ENCODE peak calls at places on chromosomes 2 and 18, in four cellular contexts. T is CD8-positive, alpha-beta T cell; U is breast epithelium; C is ovary. H is an unnamed sample.

GRCh38 chr2:177675256-177676220 is 283.0 kb downstream of the AGPS start:
- DNase-seq in T (no peak), U (no peak), C (no peak), H (no peak)

GRCh38 chr2:218130822-218131221 is 5.0 kb downstream of the CXCR2 start:
- DNase-seq in T (no peak), U (no peak), C (no peak), H (no peak)

GRCh38 chr18:36950960-36951359 is 122.0 kb downstream of the KIAA1328 start:
- DNase-seq in T (no peak), U (no peak), C (no peak), H (no peak)

GRCh38 chr2:139317259-139317658 is 537.1 kb upstream of the NXPH2 start:
- DNase-seq in T (no peak), U (no peak), C (no peak), H (no peak)

GRCh38 chr2:66032376-66032775 is 402.5 kb upstream of the MEIS1 start:
- DNase-seq in T (no peak), U (no peak), C (no peak), H (no peak)

GRCh38 chr18:44465337-44465736 is 215.4 kb upstream of the SETBP1 start:
- DNase-seq in T (no peak), U (no peak), C (peak; percentile 26), H (no peak)

GRCh38 chr2:235596272-235596671 is 102.4 kb downstream of the AGAP1 start:
- DNase-seq in T (no peak), U (no peak), C (no peak), H (no peak)

GRCh38 chr2:12430036-12430795 is 286.5 kb upstream of the TRIB2 start:
- DNase-seq in T (no peak), U (no peak), C (no peak), H (peak; percentile 65)

GRCh38 chr2:109275120-109276040 is 146.4 kb downstream of the SH3RF3 start:
- DNase-seq in T (no peak), U (no peak), C (no peak), H (no peak)

GRCh38 chr2:19356545-19357382 is 1.7 kb downstream of the OSR1 start:
- DNase-seq in T (no peak), U (no peak), C (no peak), H (peak; percentile 63)

GRCh38 chr18:41150316-41150715 is 804.7 kb upstream of the PIK3C3 start:
- DNase-seq in T (no peak), U (no peak), C (no peak), H (no peak)

GRCh38 chr2:46315103-46315890 is 18.1 kb downstream of the EPAS1 start:
- DNase-seq in T (no peak), U (peak; percentile 90), C (peak; percentile 90), H (peak; percentile 85)

GRCh38 chr2:221747289-221747972 is 175.3 kb upstream of the EPHA4 start:
- DNase-seq in T (no peak), U (no peak), C (no peak), H (no peak)

GRCh38 chr2:117523267-117523666 is 291.2 kb upstream of the DDX18 start:
- DNase-seq in T (no peak), U (peak; percentile 74), C (no peak), H (no peak)

GRCh38 chr2:196931555-196931954 is 5.0 kb upstream of the PGAP1 start:
- DNase-seq in T (no peak), U (no peak), C (no peak), H (no peak)

GRCh38 chr2:195560209-195560907 is 96.7 kb upstream of the SLC39A10 start:
- DNase-seq in T (no peak), U (no peak), C (no peak), H (no peak)

GRCh38 chr2:149507933-149508332 is 79.6 kb downstream of the MMADHC start:
- DNase-seq in T (no peak), U (no peak), C (no peak), H (no peak)

GRCh38 chr18:3500016-3500415 is 50.0 kb downstream of the TGIF1 start:
- DNase-seq in T (no peak), U (no peak), C (no peak), H (no peak)

GRCh38 chr2:23026671-23027070 is 358.3 kb upstream of the KLHL29 start:
- DNase-seq in T (no peak), U (no peak), C (no peak), H (no peak)

GRCh38 chr2:226474131-226474530 is 325.5 kb downstream of the IRS1 start:
- DNase-seq in T (no peak), U (no peak), C (no peak), H (no peak)

GRCh38 chr2:216665240-216665639 is 30.1 kb downstream of the IGFBP5 start:
- DNase-seq in T (no peak), U (peak; percentile 77), C (peak; percentile 86), H (no peak)

GRCh38 chr18:32081881-32082280 is 9.8 kb upstream of the RNF138 start:
- DNase-seq in T (no peak), U (no peak), C (no peak), H (no peak)

GRCh38 chr2:226873051-226873620 is 37.3 kb downstream of the RHBDD1 start:
- DNase-seq in T (no peak), U (no peak), C (no peak), H (no peak)

GRCh38 chr2:214379227-214379626 is 31.6 kb upstream of the VWC2L start:
- DNase-seq in T (no peak), U (no peak), C (no peak), H (no peak)

GRCh38 chr2:137928547-137929503 is 35.4 kb upstream of the HNMT start:
- DNase-seq in T (no peak), U (no peak), C (no peak), H (no peak)

GRCh38 chr2:12338946-12339697 is 377.6 kb upstream of the TRIB2 start:
- DNase-seq in T (no peak), U (no peak), C (no peak), H (no peak)

GRCh38 chr2:108958632-108959341 is 30.2 kb downstream of the EDAR start:
- DNase-seq in T (no peak), U (no peak), C (no peak), H (no peak)

GRCh38 chr2:160581448-160581847 is 87.8 kb upstream of the RBMS1 start:
- DNase-seq in T (no peak), U (no peak), C (no peak), H (no peak)

GRCh38 chr18:26405190-26405781 is 143.1 kb downstream of the KCTD1 start:
- DNase-seq in T (no peak), U (no peak), C (no peak), H (no peak)

GRCh38 chr18:35616074-35616473 is 34.5 kb downstream of the GALNT1 start:
- DNase-seq in T (no peak), U (no peak), C (no peak), H (no peak)

GRCh38 chr2:230660294-230661060 is 52.2 kb upstream of the CAB39 start:
- DNase-seq in T (peak; percentile 37), U (no peak), C (no peak), H (no peak)

GRCh38 chr2:181362561-181362960 is 94.6 kb upstream of the ITGA4 start:
- DNase-seq in T (no peak), U (no peak), C (no peak), H (no peak)

GRCh38 chr2:83689402-83689801 is 769.7 kb downstream of the SUCLG1 start:
- DNase-seq in T (no peak), U (no peak), C (no peak), H (no peak)

GRCh38 chr2:173415663-173416469 is 61.2 kb downstream of the CDCA7 start:
- DNase-seq in T (no peak), U (no peak), C (no peak), H (no peak)

GRCh38 chr2:202215179-202215578 is 23.2 kb downstream of the SUMO1 start:
- DNase-seq in T (no peak), U (no peak), C (no peak), H (no peak)

DNA sequence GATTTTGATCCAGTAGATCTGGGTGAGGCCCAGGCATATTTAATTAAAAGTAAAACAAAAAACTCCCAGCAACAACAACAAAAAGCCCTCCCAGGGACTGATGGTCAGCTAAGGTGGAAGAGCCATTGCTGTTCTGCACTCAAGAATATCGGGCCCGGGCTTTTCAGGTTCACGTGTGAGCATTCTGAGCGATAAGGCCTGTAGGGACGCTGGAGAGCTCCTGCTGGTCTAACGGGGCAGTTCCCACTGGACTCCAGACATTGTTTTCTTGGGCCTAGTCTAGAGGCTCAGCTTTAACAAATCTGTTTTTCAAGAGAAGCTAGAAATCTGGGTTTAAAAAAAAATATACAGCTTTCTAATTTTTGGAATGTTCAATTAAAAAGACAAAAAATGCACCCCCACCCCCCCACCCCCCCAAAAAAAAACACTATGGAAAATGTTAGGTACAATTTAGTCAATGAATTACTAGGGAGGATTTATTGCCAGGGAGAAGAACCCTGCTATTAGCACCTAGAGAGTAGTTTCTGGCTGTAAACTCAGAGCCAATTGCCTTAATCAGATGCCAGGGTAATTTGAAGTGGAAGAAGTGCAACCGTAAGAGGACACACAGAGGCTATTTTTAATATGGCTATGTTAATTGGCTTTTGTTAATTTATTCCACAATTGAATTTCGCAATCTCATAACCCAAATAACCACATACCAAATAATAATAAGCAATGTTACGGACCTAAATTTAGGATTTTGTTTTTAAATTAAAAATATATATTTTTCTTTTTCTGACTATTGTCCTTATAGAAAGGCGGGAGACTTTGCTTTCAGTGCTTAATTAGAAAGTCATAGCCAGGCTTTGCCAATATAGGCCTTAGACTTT is 78.9 kb downstream of the MAP4K4 start:
- DNase-seq in T (no peak), U (no peak), C (no peak), H (no peak)
- H3K4me1 ChIP-seq in T (peaks cover 90% of the 10 kb centered on the region), U (no peaks in the 10 kb centered on the region), C (peaks cover 12% of the 10 kb centered on the region), H (peaks cover 27% of the 10 kb centered on the region)

GRCh38 chr2:135994281-135994680 is 8.9 kb upstream of the DARS1 start:
- DNase-seq in T (no peak), U (no peak), C (no peak), H (no peak)

GRCh38 chr2:135998842-135999241 is 13.4 kb upstream of the DARS1 start:
- DNase-seq in T (no peak), U (no peak), C (no peak), H (no peak)

GRCh38 chr2:135999899-136000298 is 14.5 kb upstream of the DARS1 start:
- DNase-seq in T (no peak), U (no peak), C (no peak), H (no peak)

GRCh38 chr2:135996304-135996703 is 10.9 kb upstream of the DARS1 start:
- DNase-seq in T (no peak), U (no peak), C (no peak), H (no peak)

GRCh38 chr2:135997380-135997779 is 12.0 kb upstream of the DARS1 start:
- DNase-seq in T (no peak), U (no peak), C (no peak), H (no peak)
- H3K4me1 ChIP-seq in T (peaks cover 5% of the 10 kb centered on the region), U (no peaks in the 10 kb centered on the region), C (no peaks in the 10 kb centered on the region), H (no peaks in the 10 kb centered on the region)

DNA sequence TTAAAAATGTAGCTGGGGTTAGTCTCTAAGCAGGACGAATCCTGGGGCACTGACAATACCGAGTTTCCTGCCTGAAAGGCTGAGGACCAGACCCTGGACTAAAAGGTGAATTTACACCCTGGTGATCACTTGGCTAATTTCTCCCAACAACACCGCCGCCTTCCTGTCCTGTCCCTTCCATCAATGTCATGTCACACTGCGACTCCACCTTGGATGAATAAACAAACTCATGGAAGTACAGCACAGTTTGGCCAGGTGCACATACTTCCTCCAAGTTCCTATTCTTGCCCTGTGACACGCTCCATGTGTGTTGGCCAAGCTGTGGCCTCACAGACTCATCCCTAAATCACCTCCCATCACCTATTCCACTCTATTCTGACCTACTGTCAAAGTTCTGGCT is 15.9 kb upstream of the GALM start:
- DNase-seq in T (no peak), U (no peak), C (no peak), H (peak; percentile 24)
- H3K4me1 ChIP-seq in T (peaks cover 9% of the 10 kb centered on the region), U (no peaks in the 10 kb centered on the region), C (no peaks in the 10 kb centered on the region), H (no peaks in the 10 kb centered on the region)

GRCh38 chr2:134241911-134242310 is 12.0 kb upstream of the MGAT5 start:
- DNase-seq in T (no peak), U (no peak), C (no peak), H (no peak)
- H3K4me1 ChIP-seq in T (peaks cover 26% of the 10 kb centered on the region), U (no peaks in the 10 kb centered on the region), C (peaks cover 5% of the 10 kb centered on the region), H (no peaks in the 10 kb centered on the region)

H was measured in ascending aorta.